ENCODE peak calls at places on chromosomes 7 and 10, in six cellular contexts. N, V, Y, K, G and M are unnamed samples.

GRCh38 chr10:33145451-33146188 is 187.6 kb upstream of the ITGB1 start:
- DNase-seq in V (no peak), Y (no peak), G (no peak), N (no peak), K (no peak), M (no peak)

GRCh38 chr10:86377797-86378146 is 11.2 kb upstream of the GRID1 start:
- DNase-seq in K (peak; percentile 38), Y (no peak), N (no peak), V (no peak), G (no peak), M (no peak)

GRCh38 chr7:1301054-1301811 is 68.6 kb downstream of the UNCX start:
- DNase-seq in Y (no peak), K (no peak), V (no peak), G (no peak), N (no peak), M (no peak)

GRCh38 chr10:70699659-70700174 is 27.4 kb downstream of the ADAMTS14 start:
- DNase-seq in K (no peak), Y (no peak), G (peak; percentile 42), N (peak; percentile 22), V (no peak), M (no peak)

GRCh38 chr10:128222317-128222849 is 96.2 kb upstream of the MKI67 start:
- DNase-seq in G (no peak), K (no peak), N (no peak), V (no peak), Y (no peak), M (no peak)

GRCh38 chr10:94093286-94093905 is 99.7 kb downstream of the PLCE1 start:
- DNase-seq in Y (peak; percentile 40), N (peak; percentile 28), V (no peak), K (no peak), G (no peak), M (no peak)

GRCh38 chr7:104207348-104207730 is 474 bp downstream of the ORC5 start:
- DNase-seq in G (no peak), Y (peak; percentile 28), V (no peak), K (no peak), N (no peak), M (no peak)

GRCh38 chr7:100215895-100216294 is 3.9 kb upstream of the PVRIG start:
- DNase-seq in N (peak; percentile 35), K (no peak), V (no peak), Y (peak; percentile 35), G (no peak), M (no peak)

GRCh38 chr7:106623846-106624245 is 37.1 kb downstream of the CCDC71L start:
- DNase-seq in G (no peak), K (no peak), Y (peak; percentile 85), V (no peak), N (peak; percentile 98), M (no peak)

GRCh38 chr10:6583447-6583846 is 3.4 kb upstream of the PRKCQ start:
- DNase-seq in K (peak; percentile 66), N (no peak), G (no peak), Y (no peak), V (peak; percentile 85), M (no peak)

GRCh38 chr10:96910488-96911395 is 78.6 kb downstream of the LCOR start:
- DNase-seq in Y (peak; percentile 69), N (peak; percentile 39), V (no peak), K (no peak), G (peak; percentile 8), M (no peak)

GRCh38 chr10:124742418-124743187 is 1.6 kb downstream of the FAM53B start:
- DNase-seq in N (peak; percentile 35), G (peak; percentile 39), Y (peak; percentile 38), V (peak; percentile 38), K (peak; percentile 50), M (no peak)

GRCh38 chr7:6294839-6295238 is 22.4 kb upstream of the CYTH3 start:
- DNase-seq in Y (peak; percentile 65), N (no peak), K (no peak), G (peak; percentile 75), V (no peak), M (no peak)

GRCh38 chr10:17783751-17784150 is 25.4 kb upstream of the MRC1 start:
- DNase-seq in V (no peak), K (no peak), G (no peak), Y (peak; percentile 8), N (no peak), M (no peak)

GRCh38 chr10:102869290-102870198 is at the start of gene AS3MT:
- DNase-seq in G (peak; percentile 85), Y (no peak), K (no peak), V (peak; percentile 57), N (peak; percentile 40), M (no peak)

GRCh38 chr7:95478139-95479037 is 7.4 kb upstream of the ASB4 start:
- DNase-seq in V (no peak), N (no peak), Y (peak; percentile 72), K (no peak), G (peak; percentile 23), M (no peak)

GRCh38 chr10:6619663-6620062 is 39.6 kb upstream of the PRKCQ start:
- DNase-seq in Y (no peak), K (no peak), G (no peak), N (no peak), V (no peak), M (no peak)

GRCh38 chr7:66700633-66701131 is 39.9 kb upstream of the RABGEF1 start:
- DNase-seq in G (no peak), V (no peak), N (no peak), K (no peak), Y (no peak), M (no peak)

GRCh38 chr7:124275411-124275810 is 242.5 kb upstream of the TMEM229A start:
- DNase-seq in Y (no peak), N (no peak), V (no peak), G (no peak), K (no peak), M (no peak)

GRCh38 chr10:125213541-125214282 is 53.3 kb upstream of the CTBP2 start:
- DNase-seq in V (no peak), N (no peak), G (no peak), Y (no peak), K (no peak), M (no peak)